ENCODE peak calls at places on chromosomes 11 and 22, in five cellular contexts. G, B, Z, D and I are unnamed samples.

GRCh38 chr11:73206751-73207280 is 11.3 kb upstream of the P2RY2 start:
- DNase-seq in G (no peak), B (no peak), Z (no peak), D (peak; percentile 43), I (no peak)

GRCh38 chr11:19988598-19988997 is 171.7 kb downstream of the DBX1 start:
- DNase-seq in G (no peak), B (peak; percentile 97), Z (no peak), D (peak; percentile 93), I (no peak)

GRCh38 chr11:115724709-115725108 is 220.5 kb upstream of the CADM1 start:
- DNase-seq in G (no peak), B (no peak), Z (no peak), D (no peak), I (no peak)

GRCh38 chr11:130655308-130655707 is 206.9 kb downstream of the ADAMTS15 start:
- DNase-seq in G (no peak), B (no peak), Z (no peak), D (no peak), I (no peak)

GRCh38 chr11:93476796-93477195 is 66.4 kb downstream of the SMCO4 start:
- DNase-seq in G (no peak), B (peak; percentile 31), Z (no peak), D (peak; percentile 72), I (no peak)

GRCh38 chr22:27632451-27633295 is 168.9 kb downstream of the MN1 start:
- DNase-seq in G (no peak), B (no peak), Z (no peak), D (no peak), I (no peak)

GRCh38 chr22:37303821-37304274 is 21.5 kb downstream of the CYTH4 start:
- DNase-seq in G (peak; percentile 29), B (peak; percentile 77), Z (peak; percentile 84), D (peak; percentile 87), I (no peak)

GRCh38 chr11:70530629-70531185 is 132.4 kb downstream of the CTTN start:
- DNase-seq in G (no peak), B (no peak), Z (no peak), D (no peak), I (no peak)

GRCh38 chr11:88341852-88342251 is 4.3 kb upstream of the CTSC start:
- DNase-seq in G (no peak), B (no peak), Z (no peak), D (no peak), I (no peak)

GRCh38 chr11:45662665-45663485 is 2.5 kb downstream of the CHST1 start:
- DNase-seq in G (no peak), B (peak; percentile 76), Z (peak; percentile 55), D (peak; percentile 88), I (no peak)

GRCh38 chr22:27226666-27227065 is 569.3 kb downstream of the MIAT start:
- DNase-seq in G (no peak), B (no peak), Z (no peak), D (no peak), I (no peak)

GRCh38 chr22:37627091-37627490 is 12.4 kb upstream of the SH3BP1 start:
- DNase-seq in G (no peak), B (no peak), Z (no peak), D (no peak), I (no peak)

GRCh38 chr11:33258631-33259184 is 1.5 kb downstream of the HIPK3 start:
- DNase-seq in G (peak; percentile 2), B (peak; percentile 72), Z (no peak), D (no peak), I (no peak)